ENCODE peak calls at places on chromosomes 7 and 10, in four cellular contexts. One of them, this sample, is unnamed.

GRCh38 chr10:62244785-62245595 is 23.7 kb downstream of the RTKN2 start:
- DNase-seq in hepatocyte: peak
- DNase-seq in tibial nerve: peak
- DNase-seq in caudate nucleus: no peak
- DNase-seq in this sample: peak

GRCh38 chr7:23712368-23713284 is 2.6 kb downstream of the STK31 start:
- DNase-seq in tibial nerve: no peak
- DNase-seq in hepatocyte: peak
- DNase-seq in caudate nucleus: no peak
- DNase-seq in this sample: no peak

GRCh38 chr7:25854608-25855497 is 297.1 kb upstream of the NFE2L3 start:
- DNase-seq in tibial nerve: peak
- DNase-seq in caudate nucleus: peak
- DNase-seq in hepatocyte: peak
- DNase-seq in this sample: no peak

GRCh38 chr7:17599733-17600685 is 301.6 kb downstream of the AHR start:
- DNase-seq in hepatocyte: no peak
- DNase-seq in caudate nucleus: no peak
- DNase-seq in tibial nerve: peak
- DNase-seq in this sample: no peak

GRCh38 chr10:1567742-1568495 is 169.4 kb downstream of the ADARB2 start:
- DNase-seq in hepatocyte: no peak
- DNase-seq in tibial nerve: no peak
- DNase-seq in caudate nucleus: no peak
- DNase-seq in this sample: no peak

GRCh38 chr10:117374506-117375359 is 507 bp downstream of the PDZD8 start:
- DNase-seq in caudate nucleus: peak
- DNase-seq in hepatocyte: peak
- DNase-seq in tibial nerve: no peak
- DNase-seq in this sample: no peak

GRCh38 chr10:67606572-67606971 is 89.4 kb downstream of the CTNNA3 start:
- DNase-seq in hepatocyte: no peak
- DNase-seq in caudate nucleus: no peak
- DNase-seq in tibial nerve: no peak
- DNase-seq in this sample: no peak

GRCh38 chr10:4506087-4506486 is 319.9 kb upstream of the AKR1E2 start:
- DNase-seq in hepatocyte: no peak
- DNase-seq in caudate nucleus: no peak
- DNase-seq in tibial nerve: no peak
- DNase-seq in this sample: no peak

GRCh38 chr7:28754027-28754426 is 204.1 kb downstream of the TRIL start:
- DNase-seq in caudate nucleus: peak
- DNase-seq in hepatocyte: no peak
- DNase-seq in tibial nerve: peak
- DNase-seq in this sample: no peak

GRCh38 chr7:140000666-140001268 is 62.0 kb downstream of the PARP12 start:
- DNase-seq in caudate nucleus: no peak
- DNase-seq in tibial nerve: no peak
- DNase-seq in hepatocyte: no peak
- DNase-seq in this sample: no peak

GRCh38 chr10:86091216-86091615 is 275.4 kb downstream of the GRID1 start:
- DNase-seq in tibial nerve: no peak
- DNase-seq in hepatocyte: no peak
- DNase-seq in caudate nucleus: no peak
- DNase-seq in this sample: no peak

GRCh38 chr7:106604303-106604918 is 56.5 kb downstream of the CCDC71L start:
- DNase-seq in tibial nerve: no peak
- DNase-seq in hepatocyte: no peak
- DNase-seq in caudate nucleus: no peak
- DNase-seq in this sample: no peak

DNA sequence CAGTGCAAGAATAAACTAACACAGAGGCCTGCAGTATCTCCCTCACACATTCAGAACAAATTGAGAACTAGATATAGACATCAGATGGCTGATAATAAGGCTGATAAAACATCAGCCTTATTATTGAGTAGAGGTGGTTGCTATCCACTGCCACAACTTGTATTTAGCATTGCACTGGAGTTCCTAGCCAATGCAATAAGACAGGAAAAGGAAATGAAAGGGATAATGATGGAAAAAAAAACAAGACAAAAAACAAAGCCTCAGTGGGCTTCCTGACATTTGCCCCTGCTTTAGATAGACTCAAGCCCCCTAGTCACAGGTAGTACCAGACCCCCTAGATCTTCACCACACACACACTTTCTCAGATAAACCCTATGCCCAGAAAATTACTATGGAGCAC is 33.2 kb upstream of the ELN start:
- DNase-seq in caudate nucleus: no peak
- DNase-seq in hepatocyte: no peak
- DNase-seq in tibial nerve: no peak
- DNase-seq in this sample: no peak
- H3K27ac ChIP-seq in caudate nucleus: no peak
- H3K27ac ChIP-seq in hepatocyte: no peak
- H3K27ac ChIP-seq in tibial nerve: no peak
- H3K27ac ChIP-seq in this sample: no peak

GRCh38 chr10:7260912-7261700 is 149.7 kb downstream of the SFMBT2 start:
- DNase-seq in tibial nerve: no peak
- DNase-seq in hepatocyte: peak
- DNase-seq in caudate nucleus: no peak
- DNase-seq in this sample: no peak
- H3K27ac ChIP-seq in tibial nerve: no peak
- H3K27ac ChIP-seq in hepatocyte: peak
- H3K27ac ChIP-seq in caudate nucleus: peak
- H3K27ac ChIP-seq in this sample: no peak

GRCh38 chr10:45382591-45382990 is 8.6 kb downstream of the ALOX5 start:
- DNase-seq in caudate nucleus: no peak
- DNase-seq in tibial nerve: no peak
- DNase-seq in hepatocyte: no peak
- DNase-seq in this sample: no peak

GRCh38 chr10:45383682-45384320 is 9.8 kb downstream of the ALOX5 start:
- DNase-seq in caudate nucleus: no peak
- DNase-seq in tibial nerve: no peak
- DNase-seq in hepatocyte: no peak
- DNase-seq in this sample: no peak

GRCh38 chr10:45380903-45381610 is 7.0 kb downstream of the ALOX5 start:
- DNase-seq in tibial nerve: no peak
- DNase-seq in hepatocyte: no peak
- DNase-seq in caudate nucleus: no peak
- DNase-seq in this sample: no peak

GRCh38 chr10:45386657-45387056 is 12.6 kb downstream of the ALOX5 start:
- DNase-seq in hepatocyte: no peak
- DNase-seq in caudate nucleus: no peak
- DNase-seq in tibial nerve: no peak
- DNase-seq in this sample: no peak
- H3K27ac ChIP-seq in hepatocyte: no peak
- H3K27ac ChIP-seq in caudate nucleus: no peak
- H3K27ac ChIP-seq in tibial nerve: no peak
- H3K27ac ChIP-seq in this sample: no peak

DNA sequence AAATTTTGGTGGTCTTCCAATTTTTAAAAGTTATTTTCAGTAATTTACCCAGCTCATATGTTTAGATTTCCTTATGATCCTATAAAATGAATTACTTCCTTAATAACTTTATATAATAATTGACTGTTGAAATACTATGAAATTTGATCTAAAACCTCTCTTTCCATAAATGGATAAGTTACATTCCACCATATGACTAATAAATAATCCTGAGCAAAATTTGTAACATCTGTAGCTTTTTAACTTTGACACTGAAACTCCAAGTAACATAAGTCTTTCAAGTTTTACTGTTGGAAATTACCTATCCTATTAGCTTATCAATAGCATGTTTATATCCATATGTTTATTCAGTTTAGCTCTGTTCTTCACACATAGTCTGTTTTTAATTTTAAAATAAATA is 85.3 kb downstream of the HECTD2 start:
- DNase-seq in tibial nerve: no peak
- DNase-seq in hepatocyte: no peak
- DNase-seq in caudate nucleus: no peak
- DNase-seq in this sample: no peak
- H3K27ac ChIP-seq in tibial nerve: no peak
- H3K27ac ChIP-seq in hepatocyte: no peak
- H3K27ac ChIP-seq in caudate nucleus: no peak
- H3K27ac ChIP-seq in this sample: no peak

DNA sequence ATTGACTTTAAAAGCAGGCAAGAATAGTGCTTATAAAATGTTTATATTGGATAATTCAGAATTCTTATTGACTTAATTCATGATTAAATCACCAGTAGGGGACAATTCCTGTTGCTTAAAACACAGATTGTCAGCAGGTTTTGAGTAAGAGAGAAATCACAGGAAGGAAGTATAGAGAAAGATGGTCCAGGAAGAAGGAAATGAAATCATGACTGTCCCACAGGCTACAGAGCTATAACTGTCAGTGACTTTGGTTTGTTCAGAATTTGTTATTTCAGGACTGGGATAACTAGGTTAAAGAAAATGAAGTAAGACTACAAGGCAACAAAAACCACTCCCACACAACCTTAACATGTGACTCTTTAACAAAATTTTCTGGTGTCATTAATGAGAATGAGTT is 6.8 kb downstream of the GNGT1 start:
- DNase-seq in tibial nerve: no peak
- DNase-seq in hepatocyte: no peak
- DNase-seq in caudate nucleus: no peak
- DNase-seq in this sample: no peak
- H3K27ac ChIP-seq in tibial nerve: no peak
- H3K27ac ChIP-seq in hepatocyte: peak
- H3K27ac ChIP-seq in caudate nucleus: no peak
- H3K27ac ChIP-seq in this sample: no peak

GRCh38 chr7:48147078-48147591 is 24.1 kb upstream of the ABCA13 start:
- DNase-seq in hepatocyte: peak
- DNase-seq in caudate nucleus: no peak
- DNase-seq in tibial nerve: no peak
- DNase-seq in this sample: no peak
- H3K27ac ChIP-seq in hepatocyte: peak
- H3K27ac ChIP-seq in caudate nucleus: no peak
- H3K27ac ChIP-seq in tibial nerve: peak
- H3K27ac ChIP-seq in this sample: no peak

GRCh38 chr7:105215821-105216220 is 172.9 kb downstream of the SRPK2 start:
- DNase-seq in hepatocyte: no peak
- DNase-seq in caudate nucleus: no peak
- DNase-seq in tibial nerve: no peak
- DNase-seq in this sample: no peak

GRCh38 chr7:105215182-105215581 is 173.5 kb downstream of the SRPK2 start:
- DNase-seq in hepatocyte: no peak
- DNase-seq in tibial nerve: no peak
- DNase-seq in caudate nucleus: no peak
- DNase-seq in this sample: no peak

GRCh38 chr7:105212236-105212635 is 176.5 kb downstream of the SRPK2 start:
- DNase-seq in tibial nerve: no peak
- DNase-seq in hepatocyte: no peak
- DNase-seq in caudate nucleus: no peak
- DNase-seq in this sample: no peak

GRCh38 chr7:105210721-105211205 is 178.0 kb downstream of the SRPK2 start:
- DNase-seq in caudate nucleus: no peak
- DNase-seq in tibial nerve: no peak
- DNase-seq in hepatocyte: no peak
- DNase-seq in this sample: no peak

DNA sequence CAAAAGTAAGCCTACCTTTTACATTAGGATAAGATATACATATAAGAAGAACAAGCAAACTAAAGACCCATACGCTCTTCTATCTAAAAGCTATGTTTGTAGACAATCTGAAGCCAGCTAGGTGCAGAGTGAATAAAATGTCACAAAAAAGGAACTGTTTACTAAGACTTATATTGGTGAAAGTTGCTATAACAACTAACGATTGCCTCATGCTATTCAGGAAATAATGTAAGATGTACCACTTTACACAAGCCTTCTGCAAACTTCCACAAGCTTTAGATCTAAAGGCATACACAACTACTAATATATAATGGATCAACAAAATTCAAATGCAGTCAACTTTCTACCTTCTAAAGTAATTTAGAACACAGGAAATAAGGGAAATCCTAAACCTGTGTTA is 175.1 kb downstream of the SRPK2 start:
- DNase-seq in caudate nucleus: no peak
- DNase-seq in hepatocyte: no peak
- DNase-seq in tibial nerve: no peak
- DNase-seq in this sample: no peak
- H3K27ac ChIP-seq in caudate nucleus: no peak
- H3K27ac ChIP-seq in hepatocyte: no peak
- H3K27ac ChIP-seq in tibial nerve: no peak
- H3K27ac ChIP-seq in this sample: no peak

GRCh38 chr10:124882313-124882712 is 59.6 kb upstream of the ZRANB1 start:
- DNase-seq in tibial nerve: no peak
- DNase-seq in hepatocyte: no peak
- DNase-seq in caudate nucleus: no peak
- DNase-seq in this sample: no peak

GRCh38 chr10:124888262-124888661 is 53.7 kb upstream of the ZRANB1 start:
- DNase-seq in caudate nucleus: no peak
- DNase-seq in tibial nerve: no peak
- DNase-seq in hepatocyte: no peak
- DNase-seq in this sample: no peak

GRCh38 chr10:124883510-124884321 is 58.2 kb upstream of the ZRANB1 start:
- DNase-seq in caudate nucleus: no peak
- DNase-seq in tibial nerve: no peak
- DNase-seq in hepatocyte: no peak
- DNase-seq in this sample: no peak

GRCh38 chr10:124890225-124890624 is 51.7 kb upstream of the ZRANB1 start:
- DNase-seq in tibial nerve: no peak
- DNase-seq in hepatocyte: no peak
- DNase-seq in caudate nucleus: no peak
- DNase-seq in this sample: no peak

DNA sequence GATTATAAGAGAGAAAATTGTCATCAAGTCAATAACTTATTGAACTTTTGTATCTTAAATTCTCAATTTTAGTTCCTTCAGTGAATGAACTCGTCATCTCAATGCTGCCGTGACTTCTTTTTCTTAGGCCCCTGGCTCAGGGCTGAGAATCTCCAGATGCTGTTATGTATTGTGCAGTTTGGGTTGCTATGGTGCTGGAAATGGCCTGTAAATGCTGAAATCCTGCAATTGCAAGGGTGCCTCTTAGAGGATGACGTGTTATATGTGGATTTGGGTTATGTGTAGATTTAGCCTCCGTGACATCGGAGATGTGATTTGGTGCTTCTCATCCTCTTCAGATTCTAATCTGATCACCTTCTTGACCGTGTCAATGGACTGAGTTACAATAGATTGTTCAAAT is 55.7 kb upstream of the ZRANB1 start:
- DNase-seq in hepatocyte: peak
- DNase-seq in caudate nucleus: no peak
- DNase-seq in tibial nerve: no peak
- DNase-seq in this sample: no peak
- H3K27ac ChIP-seq in hepatocyte: no peak
- H3K27ac ChIP-seq in caudate nucleus: no peak
- H3K27ac ChIP-seq in tibial nerve: no peak
- H3K27ac ChIP-seq in this sample: no peak

This sample was measured in CD4-positive, alpha-beta T cell.